ENCODE peak calls at places on chromosomes 2 and 18, in nine cellular contexts. X is AG04450; V is activated naive CD8-positive, alpha-beta T cell treated with anti-CD3 and anti-CD28 coated beads, Interleukin-2, amount 10 ng/mL, durations not matched to agents 7 days and 5 days; Y is activated gamma-delta T cell; A is SW 1271; L is AG09319; P is midbrain; I is naive thymus-derived CD4-positive, alpha-beta T cell; H is cortex of kidney. E is an unnamed sample.

GRCh38 chr18:28178720-28179119 is 1.8 kb upstream of the CDH2 start:
- DNase-seq in X (no peak), V (no peak), Y (no peak), A (peak; percentile 7), L (no peak), P (peak; percentile 37), I (no peak), H (no peak), E (no peak)

GRCh38 chr18:65659912-65660311 is 90.9 kb upstream of the CDH7 start:
- DNase-seq in X (no peak), V (no peak), Y (no peak), A (no peak), L (no peak), P (no peak), I (no peak), H (no peak), E (no peak)

GRCh38 chr2:1717129-1717528 is 27.2 kb downstream of the PXDN start:
- DNase-seq in X (no peak), V (no peak), Y (no peak), A (no peak), L (no peak), P (peak; percentile 41), I (no peak), H (no peak), E (no peak)

GRCh38 chr18:56245856-56246575 is 392.4 kb downstream of the TXNL1 start:
- DNase-seq in X (peak; percentile 44), V (no peak), Y (no peak), A (no peak), L (peak; percentile 45), P (no peak), I (no peak), H (no peak), E (no peak)

GRCh38 chr2:237196866-237197618 is 111.4 kb downstream of the COPS8 start:
- DNase-seq in X (peak; percentile 91), V (no peak), Y (no peak), A (peak; percentile 16), L (no peak), P (no peak), I (no peak), H (no peak), E (no peak)

GRCh38 chr2:177283871-177284270 is 19.3 kb upstream of the NFE2L2 start:
- DNase-seq in X (no peak), V (no peak), Y (no peak), A (no peak), L (no peak), P (no peak), I (no peak), H (no peak), E (no peak)

GRCh38 chr2:199144036-199144435 is 313.7 kb downstream of the SATB2 start:
- DNase-seq in X (no peak), V (no peak), Y (no peak), A (no peak), L (no peak), P (peak; percentile 1), I (no peak), H (no peak), E (no peak)

GRCh38 chr2:48829036-48829435 is 73.5 kb upstream of the LHCGR start:
- DNase-seq in X (peak; percentile 53), V (no peak), Y (no peak), A (no peak), L (no peak), P (no peak), I (no peak), H (no peak), E (no peak)

GRCh38 chr2:215974700-215975429 is 38.5 kb downstream of the MREG start:
- DNase-seq in X (no peak), V (no peak), Y (no peak), A (no peak), L (no peak), P (no peak), I (no peak), H (no peak), E (no peak)

GRCh38 chr2:215619989-215620388 is 184.1 kb upstream of the FN1 start:
- DNase-seq in X (no peak), V (no peak), Y (no peak), A (no peak), L (no peak), P (no peak), I (peak; percentile 12), H (no peak), E (no peak)

E was measured in cerebellum.